ENCODE peak calls at places on chromosomes 16 and 17, in six cellular contexts. O, H, K, N, G and J are unnamed samples.

GRCh38 chr17:22278302-22279275 is 586.3 kb downstream of the KCNJ18 start:
- DNase-seq in H (no peak), G (no peak), K (no peak), N (no peak), O (no peak), J (no peak)

GRCh38 chr16:29899516-29900101 is at the start of gene SEZ6L2:
- DNase-seq in K (peak; percentile 84), H (peak; percentile 89), O (peak; percentile 65), N (peak; percentile 73), G (peak; percentile 46), J (peak; percentile 87)

GRCh38 chr17:81902653-81903414 is 796 bp downstream of the NPB start:
- DNase-seq in O (no peak), H (no peak), N (no peak), G (no peak), K (no peak), J (no peak)

GRCh38 chr17:49388290-49388640 is 26.2 kb upstream of the ZNF652 start:
- DNase-seq in K (peak; percentile 57), G (no peak), O (no peak), H (no peak), N (peak; percentile 52), J (no peak)

GRCh38 chr17:80408872-80409271 is 6.1 kb upstream of the ENDOV start:
- DNase-seq in O (no peak), G (no peak), N (peak; percentile 44), H (no peak), K (no peak), J (peak; percentile 66)

GRCh38 chr17:32124985-32125847 is 17.1 kb upstream of the RHOT1 start:
- DNase-seq in O (no peak), K (no peak), H (peak; percentile 35), N (no peak), G (no peak), J (peak; percentile 20)

GRCh38 chr17:14355556-14355955 is 54.7 kb downstream of the HS3ST3B1 start:
- DNase-seq in H (no peak), N (no peak), O (no peak), G (no peak), K (no peak), J (no peak)

GRCh38 chr16:31331141-31331764 is 23.7 kb upstream of the ITGAX start:
- DNase-seq in N (peak; percentile 69), G (no peak), H (no peak), K (peak; percentile 73), O (no peak), J (no peak)

GRCh38 chr17:50516980-50517379 is 8.7 kb downstream of the MYCBPAP start:
- DNase-seq in K (no peak), N (no peak), H (no peak), O (no peak), G (no peak), J (no peak)

GRCh38 chr16:4330277-4330882 is 14.5 kb downstream of the GLIS2 start:
- DNase-seq in O (no peak), G (no peak), N (peak; percentile 83), K (peak; percentile 81), H (peak; percentile 77), J (peak; percentile 84)

GRCh38 chr17:80034977-80035686 is 540 bp downstream of the TBC1D16 start:
- DNase-seq in H (no peak), O (no peak), N (peak; percentile 66), K (peak; percentile 65), G (no peak), J (peak; percentile 35)

GRCh38 chr17:28466521-28467048 is 6.9 kb upstream of the SLC13A2 start:
- DNase-seq in G (no peak), K (no peak), O (no peak), N (no peak), H (no peak), J (no peak)

GRCh38 chr17:78013683-78014467 is 55.4 kb downstream of the TNRC6C start:
- DNase-seq in N (peak; percentile 69), G (no peak), H (peak; percentile 56), K (peak; percentile 68), O (peak; percentile 51), J (peak; percentile 61)